ENCODE peak calls at places on chromosome 13, in eight cellular contexts. W is A549, D is cardiac muscle cell, Z is AG04450, Q is dorsolateral prefrontal cortex, A is psoas muscle, B is colonic mucosa, K is HL-60. G is an unnamed sample.

GRCh38 chr13:46172531-46172991 is 9.4 kb downstream of the LCP1 start:
- DNase-seq in A (no peak), D (no peak), K (peak; percentile 91), W (no peak), B (no peak), Z (no peak), Q (no peak), G (no peak)

GRCh38 chr13:26449063-26449848 is 108.2 kb upstream of the WASF3 start:
- DNase-seq in K (no peak), A (no peak), Q (no peak), Z (no peak), D (no peak), W (no peak), B (no peak), G (no peak)

GRCh38 chr13:101868585-101869469 is 416.4 kb downstream of the ITGBL1 start:
- DNase-seq in Q (no peak), B (no peak), A (no peak), K (no peak), D (no peak), Z (no peak), W (no peak), G (no peak)

GRCh38 chr13:99314640-99315176 is 7.5 kb upstream of the GPR183 start:
- DNase-seq in B (no peak), K (no peak), Z (no peak), W (no peak), Q (no peak), A (no peak), D (peak; percentile 36), G (no peak)

GRCh38 chr13:98542568-98543379 is 34.1 kb downstream of the STK24 start:
- DNase-seq in K (peak; percentile 58), W (no peak), B (no peak), Q (no peak), Z (no peak), D (no peak), A (no peak), G (no peak)

GRCh38 chr13:40974460-40975407 is 44.4 kb downstream of the ELF1 start:
- DNase-seq in K (peak; percentile 88), Q (no peak), Z (no peak), A (no peak), W (peak; percentile 58), B (peak; percentile 55), D (peak; percentile 89), G (peak; percentile 9)

GRCh38 chr13:41053384-41053826 is 7.9 kb upstream of the WBP4 start:
- DNase-seq in Z (no peak), Q (no peak), D (peak; percentile 59), B (peak; percentile 29), A (no peak), W (peak; percentile 20), K (peak; percentile 68), G (no peak)

GRCh38 chr13:40813662-40814454 is 24.4 kb downstream of the SLC25A15 start:
- DNase-seq in A (no peak), D (peak; percentile 43), K (peak; percentile 36), B (no peak), Z (no peak), W (peak; percentile 3), Q (no peak), G (peak; percentile 8)

GRCh38 chr13:98050041-98050466 is 92.8 kb upstream of the FARP1 start:
- DNase-seq in Q (no peak), A (no peak), W (peak; percentile 58), B (no peak), K (no peak), Z (no peak), D (no peak), G (no peak)

GRCh38 chr13:107992542-107992941 is 222.8 kb downstream of the LIG4 start:
- DNase-seq in W (no peak), A (no peak), K (no peak), Q (no peak), B (no peak), Z (no peak), D (no peak), G (no peak)

GRCh38 chr13:75704194-75704941 is 68.2 kb downstream of the LMO7 start:
- DNase-seq in Z (peak; percentile 48), W (peak; percentile 26), D (peak; percentile 41), K (no peak), Q (no peak), A (no peak), B (no peak), G (no peak)

GRCh38 chr13:79282976-79283375 is 123.1 kb downstream of the RBM26 start:
- DNase-seq in K (peak; percentile 85), W (peak; percentile 22), Z (no peak), Q (no peak), D (peak; percentile 3), B (no peak), A (no peak), G (no peak)

GRCh38 chr13:29577135-29578051 is 18.1 kb downstream of the SLC7A1 start:
- DNase-seq in Z (no peak), K (no peak), W (no peak), Q (peak; percentile 58), A (no peak), D (no peak), B (no peak), G (no peak)

GRCh38 chr13:65719831-65720230 is 1510.3 kb downstream of the PCDH9 start:
- DNase-seq in D (no peak), A (no peak), B (no peak), Q (no peak), W (no peak), Z (no peak), K (no peak), G (no peak)

GRCh38 chr13:92463134-92463533 is 763.5 kb upstream of the GPC6 start:
- DNase-seq in W (no peak), Z (no peak), A (no peak), B (peak; percentile 18), K (no peak), D (no peak), Q (no peak), G (peak; percentile 33)

GRCh38 chr13:107124129-107124718 is 556.3 kb upstream of the ARGLU1 start:
- DNase-seq in Q (no peak), D (peak; percentile 33), A (no peak), B (no peak), Z (no peak), K (no peak), W (peak; percentile 0), G (no peak)

GRCh38 chr13:29315847-29316246 is 279.6 kb downstream of the SLC7A1 start:
- DNase-seq in A (no peak), K (no peak), Q (no peak), W (no peak), D (no peak), Z (no peak), B (no peak), G (no peak)

GRCh38 chr13:112928958-112929777 is 39.8 kb upstream of the MCF2L start:
- DNase-seq in B (peak; percentile 70), K (peak; percentile 19), Z (no peak), W (no peak), D (peak; percentile 61), A (no peak), Q (no peak), G (no peak)
- TF ChIP-seq CTCF in B (no peak), K (no peak), Z (no peak), W (no peak), D (no peak), A (no peak), Q (no peak), G (no peak)

GRCh38 chr13:32733685-32734084 is 147.4 kb downstream of the PDS5B start:
- DNase-seq in Z (no peak), D (no peak), W (no peak), A (no peak), K (no peak), Q (no peak), B (no peak), G (no peak)
- H3K27ac ChIP-seq in Z (no peak overlapping the region), D (no peak overlapping the region), W (no peak overlapping the region), A (no peak overlapping the region), K (no peak overlapping the region), Q (no peak overlapping the region), B (no peak overlapping the region), G (no peak overlapping the region)

GRCh38 chr13:84651288-84651687 is 769.0 kb upstream of the SLITRK1 start:
- DNase-seq in K (no peak), W (no peak), A (no peak), B (no peak), Z (peak; percentile 24), D (peak; percentile 90), Q (no peak), G (no peak)

GRCh38 chr13:84641491-84641890 is 759.2 kb upstream of the SLITRK1 start:
- DNase-seq in K (no peak), W (no peak), A (no peak), Q (no peak), Z (no peak), D (no peak), B (no peak), G (no peak)

GRCh38 chr13:84649853-84650252 is 767.6 kb upstream of the SLITRK1 start:
- DNase-seq in W (no peak), A (no peak), Z (no peak), K (no peak), B (no peak), Q (no peak), D (no peak), G (no peak)

GRCh38 chr13:84648069-84648640 is 765.9 kb upstream of the SLITRK1 start:
- DNase-seq in B (no peak), Z (no peak), D (peak; percentile 8), W (no peak), K (no peak), Q (no peak), A (no peak), G (no peak)

GRCh38 chr13:84645196-84646071 is 763.2 kb upstream of the SLITRK1 start:
- DNase-seq in Q (no peak), A (no peak), W (no peak), B (no peak), Z (peak; percentile 26), D (no peak), K (no peak), G (peak; percentile 12)
- TF ChIP-seq CTCF in Q (no peak), A (no peak), W (no peak), B (no peak), Z (no peak), D (no peak), K (no peak), G (peak; percentile 47)

GRCh38 chr13:73038064-73038463 is 20.7 kb upstream of the KLF5 start:
- DNase-seq in B (no peak), W (no peak), A (no peak), K (no peak), D (no peak), Q (no peak), Z (no peak), G (no peak)
- H3K27ac ChIP-seq in B (no peak overlapping the region), W (peak overlapping the region; percentile 77), A (no peak overlapping the region), K (peak overlapping the region; percentile 59), D (no peak overlapping the region), Q (no peak overlapping the region), Z (no peak overlapping the region), G (no peak overlapping the region)

DNA sequence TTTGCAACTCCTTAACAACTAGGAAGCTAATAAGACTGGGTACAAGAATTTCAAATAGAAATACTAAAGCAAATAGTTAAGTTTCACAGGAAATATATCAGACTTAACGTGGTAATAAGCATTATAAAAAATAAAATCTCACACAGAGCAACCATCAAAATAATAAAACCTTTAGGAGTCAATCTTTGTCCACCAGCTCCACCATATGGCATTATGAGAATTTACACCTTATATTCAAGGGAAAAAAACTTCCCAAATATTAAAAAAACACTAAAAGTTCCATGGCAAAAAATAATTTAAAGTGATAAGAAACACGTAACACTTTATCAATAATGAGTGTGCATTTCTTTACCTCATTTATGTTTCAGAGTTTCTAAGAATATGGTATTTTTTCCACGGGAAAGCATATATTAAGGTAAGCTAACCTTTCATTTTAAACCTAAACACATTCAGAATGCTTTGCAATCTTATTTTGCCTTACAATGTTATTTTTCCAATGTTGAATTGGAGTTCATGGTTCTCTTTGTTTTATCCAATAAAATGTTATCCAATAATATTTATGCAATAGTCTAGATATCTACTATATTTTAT is 423.2 kb upstream of the SGCG start:
- DNase-seq in Z (no peak), W (peak; percentile 10), Q (no peak), D (peak; percentile 28), K (no peak), B (no peak), A (no peak), G (no peak)
- TF ChIP-seq CTCF in Z (peak; percentile 8), W (peak; percentile 34), Q (peak; percentile 58), D (peak; percentile 39), K (no peak), B (no peak), A (no peak), G (no peak)